ENCODE peak calls at places on chromosomes 13 and 19, in ten cellular contexts. G is gastrocnemius medialis; A is cardiac muscle cell; J is AG04450; W is thoracic aorta; E is ascending aorta; V is CD8-positive, alpha-beta T cell; R is A673; L is PC-9; Y is stomach. D is an unnamed sample.

GRCh38 chr19:30855475-30855874 is 483.3 kb downstream of the ZNF536 start:
- DNase-seq in G (no peak), A (no peak), J (no peak), W (no peak), E (no peak), V (no peak), R (no peak), L (no peak), Y (no peak), D (no peak)

GRCh38 chr19:9531933-9532332 is 6.5 kb downstream of the ZNF426 start:
- DNase-seq in G (no peak), A (no peak), J (no peak), W (no peak), E (no peak), V (no peak), R (no peak), L (no peak), Y (no peak), D (no peak)

GRCh38 chr13:110561335-110562033 is at the start of gene RAB20:
- DNase-seq in G (peak; percentile 75), A (peak; percentile 94), J (peak; percentile 44), W (peak; percentile 54), E (peak; percentile 92), V (peak; percentile 52), R (peak; percentile 78), L (peak; percentile 78), Y (peak; percentile 92), D (peak; percentile 95)

GRCh38 chr13:39415403-39415802 is 187.6 kb downstream of the LHFPL6 start:
- DNase-seq in G (no peak), A (peak; percentile 77), J (no peak), W (no peak), E (peak; percentile 73), V (no peak), R (peak; percentile 83), L (no peak), Y (no peak), D (no peak)

GRCh38 chr13:24215732-24216131 is 55.2 kb downstream of the SPATA13 start:
- DNase-seq in G (no peak), A (peak; percentile 75), J (no peak), W (no peak), E (no peak), V (no peak), R (peak; percentile 50), L (no peak), Y (peak; percentile 63), D (no peak)

GRCh38 chr13:97246596-97246995 is 24.5 kb downstream of the MBNL2 start:
- DNase-seq in G (no peak), A (no peak), J (no peak), W (no peak), E (no peak), V (no peak), R (no peak), L (no peak), Y (no peak), D (no peak)

GRCh38 chr19:2805991-2806649 is 13.5 kb upstream of the ZNF554 start:
- DNase-seq in G (no peak), A (no peak), J (no peak), W (no peak), E (no peak), V (no peak), R (no peak), L (no peak), Y (no peak), D (no peak)

GRCh38 chr13:76944457-76944856 is 3.9 kb upstream of the ACOD1 start:
- DNase-seq in G (no peak), A (peak; percentile 70), J (peak; percentile 7), W (no peak), E (no peak), V (no peak), R (no peak), L (no peak), Y (no peak), D (no peak)

GRCh38 chr19:18756896-18757295 is 34.2 kb downstream of the COMP start:
- DNase-seq in G (no peak), A (no peak), J (no peak), W (no peak), E (no peak), V (no peak), R (peak; percentile 42), L (peak; percentile 87), Y (peak; percentile 46), D (peak; percentile 78)

GRCh38 chr19:30666301-30666803 is 294.2 kb downstream of the ZNF536 start:
- DNase-seq in G (no peak), A (peak; percentile 36), J (no peak), W (no peak), E (peak; percentile 61), V (peak; percentile 31), R (peak; percentile 72), L (peak; percentile 22), Y (peak; percentile 47), D (no peak)

GRCh38 chr13:31731923-31732322 is 7.4 kb upstream of the RXFP2 start:
- DNase-seq in G (no peak), A (peak; percentile 13), J (no peak), W (no peak), E (no peak), V (no peak), R (no peak), L (no peak), Y (no peak), D (no peak)

GRCh38 chr19:49287141-49287540 is 37.9 kb downstream of the SLC6A16 start:
- DNase-seq in G (no peak), A (no peak), J (no peak), W (no peak), E (no peak), V (no peak), R (no peak), L (no peak), Y (no peak), D (no peak)

DNA sequence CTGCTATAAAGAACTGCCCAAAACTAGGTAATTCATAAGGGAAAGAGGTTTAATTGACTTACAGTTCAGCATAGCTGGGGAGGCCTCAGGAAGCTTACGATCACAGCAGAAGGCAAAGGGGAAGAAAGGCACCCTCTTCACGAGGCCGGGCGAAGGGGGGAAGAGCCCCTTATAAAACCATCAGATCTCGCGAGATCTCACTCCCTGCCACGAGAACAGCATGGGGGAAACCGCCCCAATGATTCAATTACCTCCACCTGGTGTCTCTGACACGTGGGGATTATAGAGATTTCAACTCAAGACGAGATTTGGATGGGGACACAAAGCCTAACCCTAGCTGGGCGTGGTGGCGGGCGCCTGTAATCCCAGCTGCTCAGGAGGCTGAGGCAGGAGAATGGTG is 42.8 kb downstream of the SLC6A16 start:
- DNase-seq in G (no peak), A (no peak), J (no peak), W (no peak), E (no peak), V (no peak), R (no peak), L (no peak), Y (no peak), D (no peak)
- H3K27me3 ChIP-seq in G (no peaks in the 10 kb centered on the region), A (no peaks in the 10 kb centered on the region), J (peaks cover 4% of the 10 kb centered on the region), W (no peaks in the 10 kb centered on the region), E (no peaks in the 10 kb centered on the region), V (no peaks in the 10 kb centered on the region), R (no peaks in the 10 kb centered on the region), L (peaks cover 40% of the 10 kb centered on the region), Y (peaks cover 3% of the 10 kb centered on the region), D (no peaks in the 10 kb centered on the region)

GRCh38 chr19:36939153-36939552 is 23.0 kb downstream of the ZNF568 start:
- DNase-seq in G (no peak), A (peak; percentile 13), J (no peak), W (no peak), E (no peak), V (no peak), R (no peak), L (no peak), Y (no peak), D (no peak)
- TF ChIP-seq CTCF in G (no peak), A (peak; percentile 13), J (no peak), W (no peak), E (no peak), V (no peak), R (peak; percentile 26), L (no peak), Y (no peak), D (no peak)

GRCh38 chr19:12913011-12913561 is 6.0 kb downstream of the SYCE2 start:
- DNase-seq in G (peak; percentile 60), A (peak; percentile 91), J (peak; percentile 21), W (no peak), E (peak; percentile 77), V (no peak), R (peak; percentile 90), L (no peak), Y (peak; percentile 77), D (peak; percentile 76)

GRCh38 chr19:12913871-12914690 is 5.0 kb downstream of the SYCE2 start:
- DNase-seq in G (peak; percentile 28), A (peak; percentile 75), J (no peak), W (no peak), E (no peak), V (peak; percentile 43), R (no peak), L (no peak), Y (no peak), D (no peak)

GRCh38 chr19:12922959-12923358 is 3.9 kb upstream of the SYCE2 start:
- DNase-seq in G (no peak), A (no peak), J (no peak), W (no peak), E (no peak), V (no peak), R (no peak), L (no peak), Y (no peak), D (no peak)

GRCh38 chr19:12918253-12918652 is 840 bp downstream of the SYCE2 start:
- DNase-seq in G (no peak), A (no peak), J (no peak), W (no peak), E (no peak), V (no peak), R (no peak), L (no peak), Y (no peak), D (no peak)
- H3K27me3 ChIP-seq in G (no peaks in the 10 kb centered on the region), A (no peaks in the 10 kb centered on the region), J (no peaks in the 10 kb centered on the region), W (no peaks in the 10 kb centered on the region), E (no peaks in the 10 kb centered on the region), V (no peaks in the 10 kb centered on the region), R (no peaks in the 10 kb centered on the region), L (no peaks in the 10 kb centered on the region), Y (no peaks in the 10 kb centered on the region), D (no peaks in the 10 kb centered on the region)

GRCh38 chr19:50777830-50778303 is 7.6 kb downstream of the GPR32 start:
- DNase-seq in G (no peak), A (peak; percentile 42), J (no peak), W (no peak), E (no peak), V (no peak), R (peak; percentile 85), L (no peak), Y (no peak), D (no peak)

GRCh38 chr19:50780753-50781480 is 9.3 kb upstream of the ACP4 start:
- DNase-seq in G (no peak), A (no peak), J (no peak), W (no peak), E (no peak), V (no peak), R (no peak), L (no peak), Y (no peak), D (no peak)

GRCh38 chr19:50777261-50777660 is 7.0 kb downstream of the GPR32 start:
- DNase-seq in G (no peak), A (no peak), J (no peak), W (no peak), E (no peak), V (no peak), R (no peak), L (no peak), Y (no peak), D (no peak)

GRCh38 chr19:50778906-50779430 is 8.7 kb downstream of the GPR32 start:
- DNase-seq in G (no peak), A (no peak), J (no peak), W (no peak), E (no peak), V (no peak), R (no peak), L (no peak), Y (no peak), D (no peak)

GRCh38 chr19:50779504-50780457 is 9.5 kb downstream of the GPR32 start:
- DNase-seq in G (no peak), A (no peak), J (no peak), W (no peak), E (no peak), V (no peak), R (peak; percentile 54), L (no peak), Y (no peak), D (no peak)
- TF ChIP-seq CTCF in G (no peak), A (no peak), J (no peak), W (no peak), E (no peak), V (no peak), R (no peak), L (no peak), Y (no peak), D (no peak)

D was measured in upper lobe of right lung.